ENCODE peak calls at places on chromosomes 12 and 14, in five cellular contexts. One of them, this sample, is unnamed.

GRCh38 chr14:100031506-100032281 is 33.5 kb upstream of the EVL start:
- DNase-seq in AG04449: peak
- DNase-seq in stimulated activated CD8-positive, alpha-beta memory T cell treated with anti-CD3 and anti-CD28 coated beads, Interleukin-15, amount 100 ng/mL, for 1 hour: no peak
- DNase-seq in OCI-LY7: no peak
- DNase-seq in stimulated activated CD4-positive, alpha-beta T cell treated with anti-CD3 and anti-CD28 coated beads, Interleukin-15, amount 100 ng/mL, for 48 hours: no peak
- DNase-seq in this sample: no peak

GRCh38 chr12:95784286-95784685 is 6.3 kb downstream of the NTN4 start:
- DNase-seq in stimulated activated CD4-positive, alpha-beta T cell treated with anti-CD3 and anti-CD28 coated beads, Interleukin-15, amount 100 ng/mL, for 48 hours: no peak
- DNase-seq in OCI-LY7: no peak
- DNase-seq in stimulated activated CD8-positive, alpha-beta memory T cell treated with anti-CD3 and anti-CD28 coated beads, Interleukin-15, amount 100 ng/mL, for 1 hour: no peak
- DNase-seq in AG04449: no peak
- DNase-seq in this sample: no peak

GRCh38 chr14:71591929-71592328 is 340.3 kb upstream of the RGS6 start:
- DNase-seq in stimulated activated CD8-positive, alpha-beta memory T cell treated with anti-CD3 and anti-CD28 coated beads, Interleukin-15, amount 100 ng/mL, for 1 hour: no peak
- DNase-seq in AG04449: peak
- DNase-seq in OCI-LY7: peak
- DNase-seq in stimulated activated CD4-positive, alpha-beta T cell treated with anti-CD3 and anti-CD28 coated beads, Interleukin-15, amount 100 ng/mL, for 48 hours: no peak
- DNase-seq in this sample: no peak

GRCh38 chr14:23145794-23146422 is 26.9 kb upstream of the CEBPE start:
- DNase-seq in OCI-LY7: no peak
- DNase-seq in stimulated activated CD4-positive, alpha-beta T cell treated with anti-CD3 and anti-CD28 coated beads, Interleukin-15, amount 100 ng/mL, for 48 hours: no peak
- DNase-seq in stimulated activated CD8-positive, alpha-beta memory T cell treated with anti-CD3 and anti-CD28 coated beads, Interleukin-15, amount 100 ng/mL, for 1 hour: no peak
- DNase-seq in AG04449: no peak
- DNase-seq in this sample: no peak

GRCh38 chr14:96261772-96262485 is 5.9 kb downstream of the BDKRB1 start:
- DNase-seq in AG04449: no peak
- DNase-seq in OCI-LY7: no peak
- DNase-seq in stimulated activated CD8-positive, alpha-beta memory T cell treated with anti-CD3 and anti-CD28 coated beads, Interleukin-15, amount 100 ng/mL, for 1 hour: no peak
- DNase-seq in stimulated activated CD4-positive, alpha-beta T cell treated with anti-CD3 and anti-CD28 coated beads, Interleukin-15, amount 100 ng/mL, for 48 hours: no peak
- DNase-seq in this sample: no peak

GRCh38 chr14:68918612-68919011 is 60.5 kb downstream of the ACTN1 start:
- DNase-seq in stimulated activated CD8-positive, alpha-beta memory T cell treated with anti-CD3 and anti-CD28 coated beads, Interleukin-15, amount 100 ng/mL, for 1 hour: no peak
- DNase-seq in stimulated activated CD4-positive, alpha-beta T cell treated with anti-CD3 and anti-CD28 coated beads, Interleukin-15, amount 100 ng/mL, for 48 hours: no peak
- DNase-seq in OCI-LY7: no peak
- DNase-seq in AG04449: no peak
- DNase-seq in this sample: no peak

GRCh38 chr14:101504096-101504948 is 57.0 kb upstream of the DIO3 start:
- DNase-seq in OCI-LY7: no peak
- DNase-seq in stimulated activated CD4-positive, alpha-beta T cell treated with anti-CD3 and anti-CD28 coated beads, Interleukin-15, amount 100 ng/mL, for 48 hours: no peak
- DNase-seq in stimulated activated CD8-positive, alpha-beta memory T cell treated with anti-CD3 and anti-CD28 coated beads, Interleukin-15, amount 100 ng/mL, for 1 hour: no peak
- DNase-seq in AG04449: no peak
- DNase-seq in this sample: no peak

GRCh38 chr12:93502802-93503623 is 35.7 kb downstream of the MRPL42 start:
- DNase-seq in stimulated activated CD4-positive, alpha-beta T cell treated with anti-CD3 and anti-CD28 coated beads, Interleukin-15, amount 100 ng/mL, for 48 hours: peak
- DNase-seq in stimulated activated CD8-positive, alpha-beta memory T cell treated with anti-CD3 and anti-CD28 coated beads, Interleukin-15, amount 100 ng/mL, for 1 hour: peak
- DNase-seq in OCI-LY7: peak
- DNase-seq in AG04449: no peak
- DNase-seq in this sample: no peak

GRCh38 chr12:31558521-31558920 is 32.4 kb downstream of the DENND5B start:
- DNase-seq in stimulated activated CD8-positive, alpha-beta memory T cell treated with anti-CD3 and anti-CD28 coated beads, Interleukin-15, amount 100 ng/mL, for 1 hour: no peak
- DNase-seq in AG04449: peak
- DNase-seq in stimulated activated CD4-positive, alpha-beta T cell treated with anti-CD3 and anti-CD28 coated beads, Interleukin-15, amount 100 ng/mL, for 48 hours: no peak
- DNase-seq in OCI-LY7: no peak
- DNase-seq in this sample: no peak

GRCh38 chr14:67420102-67420739 is 8.3 kb upstream of the PLEK2 start:
- DNase-seq in stimulated activated CD8-positive, alpha-beta memory T cell treated with anti-CD3 and anti-CD28 coated beads, Interleukin-15, amount 100 ng/mL, for 1 hour: no peak
- DNase-seq in stimulated activated CD4-positive, alpha-beta T cell treated with anti-CD3 and anti-CD28 coated beads, Interleukin-15, amount 100 ng/mL, for 48 hours: no peak
- DNase-seq in OCI-LY7: peak
- DNase-seq in AG04449: no peak
- DNase-seq in this sample: peak

GRCh38 chr14:69181491-69181890 is 9.8 kb upstream of the EXD2 start:
- DNase-seq in AG04449: no peak
- DNase-seq in OCI-LY7: no peak
- DNase-seq in stimulated activated CD4-positive, alpha-beta T cell treated with anti-CD3 and anti-CD28 coated beads, Interleukin-15, amount 100 ng/mL, for 48 hours: no peak
- DNase-seq in stimulated activated CD8-positive, alpha-beta memory T cell treated with anti-CD3 and anti-CD28 coated beads, Interleukin-15, amount 100 ng/mL, for 1 hour: no peak
- DNase-seq in this sample: no peak

GRCh38 chr12:45464699-45465098 is 248.8 kb downstream of the ANO6 start:
- DNase-seq in stimulated activated CD4-positive, alpha-beta T cell treated with anti-CD3 and anti-CD28 coated beads, Interleukin-15, amount 100 ng/mL, for 48 hours: no peak
- DNase-seq in OCI-LY7: no peak
- DNase-seq in AG04449: no peak
- DNase-seq in stimulated activated CD8-positive, alpha-beta memory T cell treated with anti-CD3 and anti-CD28 coated beads, Interleukin-15, amount 100 ng/mL, for 1 hour: no peak
- DNase-seq in this sample: no peak

GRCh38 chr12:48165089-48166031 is 8.0 kb upstream of the ASB8 start:
- DNase-seq in stimulated activated CD4-positive, alpha-beta T cell treated with anti-CD3 and anti-CD28 coated beads, Interleukin-15, amount 100 ng/mL, for 48 hours: peak
- DNase-seq in OCI-LY7: peak
- DNase-seq in AG04449: no peak
- DNase-seq in stimulated activated CD8-positive, alpha-beta memory T cell treated with anti-CD3 and anti-CD28 coated beads, Interleukin-15, amount 100 ng/mL, for 1 hour: no peak
- DNase-seq in this sample: no peak

GRCh38 chr12:51823875-51824565 is 24.5 kb downstream of the FIGNL2 start:
- DNase-seq in stimulated activated CD4-positive, alpha-beta T cell treated with anti-CD3 and anti-CD28 coated beads, Interleukin-15, amount 100 ng/mL, for 48 hours: no peak
- DNase-seq in OCI-LY7: peak
- DNase-seq in AG04449: peak
- DNase-seq in stimulated activated CD8-positive, alpha-beta memory T cell treated with anti-CD3 and anti-CD28 coated beads, Interleukin-15, amount 100 ng/mL, for 1 hour: no peak
- DNase-seq in this sample: peak

GRCh38 chr12:131920157-131920508 is 8.9 kb upstream of the PUS1 start:
- DNase-seq in stimulated activated CD8-positive, alpha-beta memory T cell treated with anti-CD3 and anti-CD28 coated beads, Interleukin-15, amount 100 ng/mL, for 1 hour: no peak
- DNase-seq in OCI-LY7: no peak
- DNase-seq in stimulated activated CD4-positive, alpha-beta T cell treated with anti-CD3 and anti-CD28 coated beads, Interleukin-15, amount 100 ng/mL, for 48 hours: no peak
- DNase-seq in AG04449: no peak
- DNase-seq in this sample: no peak

GRCh38 chr12:18753481-18754117 is 15.7 kb downstream of the CAPZA3 start:
- DNase-seq in AG04449: no peak
- DNase-seq in stimulated activated CD8-positive, alpha-beta memory T cell treated with anti-CD3 and anti-CD28 coated beads, Interleukin-15, amount 100 ng/mL, for 1 hour: no peak
- DNase-seq in OCI-LY7: no peak
- DNase-seq in stimulated activated CD4-positive, alpha-beta T cell treated with anti-CD3 and anti-CD28 coated beads, Interleukin-15, amount 100 ng/mL, for 48 hours: no peak
- DNase-seq in this sample: no peak

GRCh38 chr12:117013726-117014125 is 85.5 kb downstream of the TESC start:
- DNase-seq in OCI-LY7: no peak
- DNase-seq in stimulated activated CD8-positive, alpha-beta memory T cell treated with anti-CD3 and anti-CD28 coated beads, Interleukin-15, amount 100 ng/mL, for 1 hour: no peak
- DNase-seq in stimulated activated CD4-positive, alpha-beta T cell treated with anti-CD3 and anti-CD28 coated beads, Interleukin-15, amount 100 ng/mL, for 48 hours: no peak
- DNase-seq in AG04449: no peak
- DNase-seq in this sample: no peak

GRCh38 chr12:57694459-57695019 is 607 bp downstream of the OS9 start:
- DNase-seq in OCI-LY7: no peak
- DNase-seq in AG04449: no peak
- DNase-seq in stimulated activated CD8-positive, alpha-beta memory T cell treated with anti-CD3 and anti-CD28 coated beads, Interleukin-15, amount 100 ng/mL, for 1 hour: no peak
- DNase-seq in stimulated activated CD4-positive, alpha-beta T cell treated with anti-CD3 and anti-CD28 coated beads, Interleukin-15, amount 100 ng/mL, for 48 hours: no peak
- DNase-seq in this sample: no peak

GRCh38 chr14:37601849-37602248 is 6.4 kb downstream of the TTC6 start:
- DNase-seq in stimulated activated CD4-positive, alpha-beta T cell treated with anti-CD3 and anti-CD28 coated beads, Interleukin-15, amount 100 ng/mL, for 48 hours: no peak
- DNase-seq in AG04449: no peak
- DNase-seq in stimulated activated CD8-positive, alpha-beta memory T cell treated with anti-CD3 and anti-CD28 coated beads, Interleukin-15, amount 100 ng/mL, for 1 hour: no peak
- DNase-seq in OCI-LY7: no peak
- DNase-seq in this sample: no peak

GRCh38 chr12:77382096-77382742 is 316.9 kb upstream of the E2F7 start:
- DNase-seq in OCI-LY7: no peak
- DNase-seq in stimulated activated CD4-positive, alpha-beta T cell treated with anti-CD3 and anti-CD28 coated beads, Interleukin-15, amount 100 ng/mL, for 48 hours: no peak
- DNase-seq in stimulated activated CD8-positive, alpha-beta memory T cell treated with anti-CD3 and anti-CD28 coated beads, Interleukin-15, amount 100 ng/mL, for 1 hour: no peak
- DNase-seq in AG04449: no peak
- DNase-seq in this sample: no peak

GRCh38 chr12:1346126-1346525 is 248.3 kb downstream of the FBXL14 start:
- DNase-seq in AG04449: no peak
- DNase-seq in OCI-LY7: no peak
- DNase-seq in stimulated activated CD4-positive, alpha-beta T cell treated with anti-CD3 and anti-CD28 coated beads, Interleukin-15, amount 100 ng/mL, for 48 hours: no peak
- DNase-seq in stimulated activated CD8-positive, alpha-beta memory T cell treated with anti-CD3 and anti-CD28 coated beads, Interleukin-15, amount 100 ng/mL, for 1 hour: no peak
- DNase-seq in this sample: no peak

GRCh38 chr12:113233967-113234366 is 12.7 kb downstream of the TPCN1 start:
- DNase-seq in OCI-LY7: no peak
- DNase-seq in stimulated activated CD8-positive, alpha-beta memory T cell treated with anti-CD3 and anti-CD28 coated beads, Interleukin-15, amount 100 ng/mL, for 1 hour: no peak
- DNase-seq in stimulated activated CD4-positive, alpha-beta T cell treated with anti-CD3 and anti-CD28 coated beads, Interleukin-15, amount 100 ng/mL, for 48 hours: no peak
- DNase-seq in AG04449: no peak
- DNase-seq in this sample: no peak

GRCh38 chr12:25583545-25583944 is 30.5 kb upstream of the LMNTD1 start:
- DNase-seq in stimulated activated CD4-positive, alpha-beta T cell treated with anti-CD3 and anti-CD28 coated beads, Interleukin-15, amount 100 ng/mL, for 48 hours: no peak
- DNase-seq in OCI-LY7: no peak
- DNase-seq in AG04449: no peak
- DNase-seq in stimulated activated CD8-positive, alpha-beta memory T cell treated with anti-CD3 and anti-CD28 coated beads, Interleukin-15, amount 100 ng/mL, for 1 hour: no peak
- DNase-seq in this sample: no peak

GRCh38 chr12:111155521-111155920 is 213.4 kb downstream of the PHETA1 start:
- DNase-seq in OCI-LY7: no peak
- DNase-seq in stimulated activated CD8-positive, alpha-beta memory T cell treated with anti-CD3 and anti-CD28 coated beads, Interleukin-15, amount 100 ng/mL, for 1 hour: no peak
- DNase-seq in stimulated activated CD4-positive, alpha-beta T cell treated with anti-CD3 and anti-CD28 coated beads, Interleukin-15, amount 100 ng/mL, for 48 hours: no peak
- DNase-seq in AG04449: no peak
- DNase-seq in this sample: no peak